ENCODE peak calls at places on chromosome 13, in eight cellular contexts. J is cardiac fibroblast; L is activated CD4-positive, alpha-beta T cell treated with anti-CD3 and anti-CD28 coated beads, Interleukin-2, amount 50 U/mL, for 48 hours; G is ACHN; H is NCI-H526; N is thoracic aorta; F is renal cortical epithelial cell; O is globus pallidus. R is an unnamed sample.

GRCh38 chr13:79767126-79767525 is 286.2 kb downstream of the NDFIP2 start:
- DNase-seq in F (peak), H (no peak), O (no peak), G (no peak), N (no peak), J (peak), L (no peak), R (no peak)

GRCh38 chr13:103036268-103036667 is 29.9 kb downstream of the SLC10A2 start:
- DNase-seq in H (no peak), L (no peak), O (no peak), G (no peak), N (no peak), F (no peak), J (no peak), R (no peak)

GRCh38 chr13:27960362-27961226 is 8.5 kb downstream of the CDX2 start:
- DNase-seq in N (no peak), F (peak), L (peak), O (peak), G (peak), H (peak), J (peak), R (no peak)

GRCh38 chr13:44379885-44380284 is 6.3 kb downstream of the SERP2 start:
- DNase-seq in F (peak), N (no peak), H (no peak), J (no peak), G (no peak), O (no peak), L (no peak), R (no peak)

GRCh38 chr13:40518481-40518882 is 148.0 kb downstream of the FOXO1 start:
- DNase-seq in N (no peak), L (peak), H (no peak), J (no peak), F (peak), G (no peak), O (no peak), R (no peak)

GRCh38 chr13:44219808-44220544 is 153.6 kb upstream of the SERP2 start:
- DNase-seq in H (no peak), L (no peak), N (no peak), O (no peak), J (peak), G (no peak), F (no peak), R (peak)

GRCh38 chr13:110023729-110024645 is 237.6 kb upstream of the IRS2 start:
- DNase-seq in N (peak), L (no peak), G (no peak), F (no peak), O (peak), H (no peak), J (peak), R (peak)

GRCh38 chr13:112965573-112966115 is 3.4 kb upstream of the MCF2L start:
- DNase-seq in H (no peak), F (no peak), J (no peak), N (no peak), L (no peak), G (no peak), O (no peak), R (no peak)

GRCh38 chr13:111516712-111517640 is 196.5 kb downstream of the TEX29 start:
- DNase-seq in G (no peak), J (no peak), O (no peak), L (no peak), F (no peak), H (no peak), N (no peak), R (no peak)

GRCh38 chr13:27034678-27035111 is 136.9 kb downstream of the USP12 start:
- DNase-seq in G (no peak), L (no peak), O (peak), N (no peak), H (no peak), J (no peak), F (no peak), R (peak)

GRCh38 chr13:41352935-41353801 is 42.1 kb downstream of the NAA16 start:
- DNase-seq in H (peak), O (peak), F (peak), N (no peak), G (peak), J (peak), L (peak), R (peak)

GRCh38 chr13:64688893-64689677 is 2541.1 kb downstream of the PCDH9 start:
- DNase-seq in H (no peak), F (no peak), O (no peak), J (peak), L (no peak), G (no peak), N (no peak), R (peak)

GRCh38 chr13:63901630-63902029 is 2486.0 kb upstream of the PCDH20 start:
- DNase-seq in L (no peak), O (no peak), H (no peak), N (no peak), F (no peak), G (no peak), J (no peak), R (no peak)

GRCh38 chr13:91166714-91167511 is 180.6 kb upstream of the MIR17HG start:
- DNase-seq in G (no peak), L (no peak), O (no peak), N (no peak), F (no peak), H (no peak), J (no peak), R (no peak)

GRCh38 chr13:44972956-44973581 is 16.2 kb downstream of the NUFIP1 start:
- DNase-seq in F (peak), J (peak), N (no peak), G (peak), O (peak), H (peak), L (no peak), R (no peak)